ENCODE peak calls at places on chromosomes 3 and 15, in seven cellular contexts. C is fibroblast of the aortic adventitia, P is esophagus muscularis mucosa, O is RWPE1, U is GM12865, V is brain microvascular endothelial cell, K is A549. W is an unnamed sample.

GRCh38 chr3:177308911-177309310 is 111.6 kb upstream of the TBL1XR1 start:
- DNase-seq in U (no peak), V (no peak), K (no peak), P (no peak), C (no peak), O (no peak), W (no peak)

GRCh38 chr15:51288143-51289065 is 50.0 kb downstream of the CYP19A1 start:
- DNase-seq in C (peak; percentile 34), P (no peak), K (no peak), O (no peak), V (no peak), U (no peak), W (no peak)

GRCh38 chr15:61266916-61267315 is 37.8 kb upstream of the RORA start:
- DNase-seq in P (no peak), U (no peak), K (no peak), V (no peak), O (no peak), C (no peak), W (no peak)

GRCh38 chr3:71104090-71104489 is 479.4 kb downstream of the FOXP1 start:
- DNase-seq in K (no peak), V (peak; percentile 84), C (peak; percentile 88), P (no peak), O (no peak), U (no peak), W (no peak)

GRCh38 chr3:53134631-53135232 is 4.5 kb upstream of the RFT1 start:
- DNase-seq in O (peak; percentile 64), P (no peak), K (peak; percentile 76), V (peak; percentile 59), C (peak; percentile 72), U (peak; percentile 87), W (no peak)

GRCh38 chr3:41199866-41200668 is 762 bp downstream of the CTNNB1 start:
- DNase-seq in K (peak; percentile 33), U (peak; percentile 62), O (peak; percentile 16), C (peak; percentile 33), P (no peak), V (no peak), W (no peak)

GRCh38 chr3:13379191-13379830 is 40.8 kb downstream of the NUP210 start:
- DNase-seq in O (peak; percentile 5), C (peak; percentile 74), K (no peak), V (peak; percentile 77), P (no peak), U (no peak), W (no peak)

GRCh38 chr3:141680620-141681389 is 57.3 kb upstream of the RNF7 start:
- DNase-seq in C (peak; percentile 59), P (peak; percentile 53), V (peak; percentile 43), K (no peak), U (no peak), O (peak; percentile 68), W (no peak)

GRCh38 chr15:74867562-74868458 is 5.4 kb downstream of the SCAMP2 start:
- DNase-seq in K (no peak), O (no peak), C (no peak), U (no peak), P (no peak), V (no peak), W (no peak)

GRCh38 chr3:85710490-85710889 is 751.7 kb downstream of the CADM2 start:
- DNase-seq in K (no peak), C (no peak), V (no peak), O (peak; percentile 17), U (no peak), P (no peak), W (no peak)

GRCh38 chr15:61389334-61390028 is 160.4 kb upstream of the RORA start:
- DNase-seq in V (no peak), P (no peak), K (no peak), U (no peak), C (no peak), O (no peak), W (no peak)

GRCh38 chr15:64464271-64465005 is 4.1 kb downstream of the ZNF609 start:
- DNase-seq in P (no peak), C (peak; percentile 57), O (no peak), U (no peak), V (no peak), K (no peak), W (no peak)

GRCh38 chr3:64824281-64824980 is 136.6 kb upstream of the ADAMTS9 start:
- DNase-seq in V (peak; percentile 62), P (no peak), K (no peak), C (peak; percentile 4), U (no peak), O (no peak), W (no peak)

GRCh38 chr15:99401971-99402732 is 150.9 kb downstream of the LRRC28 start:
- DNase-seq in U (no peak), O (no peak), C (peak; percentile 40), P (no peak), V (no peak), K (no peak), W (peak; percentile 69)

GRCh38 chr15:100349696-100350433 is 8.1 kb upstream of the ADAMTS17 start:
- DNase-seq in P (peak; percentile 98), U (peak; percentile 85), O (peak; percentile 89), C (peak; percentile 84), V (peak; percentile 80), K (peak; percentile 96), W (no peak)

GRCh38 chr15:45635191-45635638 is 386 bp downstream of the SQOR start:
- DNase-seq in K (peak; percentile 36), C (peak; percentile 28), V (no peak), O (no peak), U (peak; percentile 82), P (peak; percentile 95), W (no peak)
- TF ChIP-seq CTCF in K (peak; percentile 41), C (peak; percentile 53), V (peak; percentile 64), O (peak; percentile 78), U (peak; percentile 64), P (peak; percentile 59), W (peak; percentile 77)

GRCh38 chr3:46438831-46439230 is 25.9 kb downstream of the LTF start:
- DNase-seq in C (no peak), K (no peak), P (no peak), O (no peak), U (no peak), V (no peak), W (no peak)

GRCh38 chr3:46440531-46441294 is 24.0 kb downstream of the LTF start:
- DNase-seq in K (no peak), P (no peak), U (peak; percentile 82), O (no peak), C (no peak), V (no peak), W (no peak)

GRCh38 chr3:46448721-46449120 is 16.0 kb downstream of the LTF start:
- DNase-seq in P (no peak), K (no peak), V (no peak), C (no peak), U (no peak), O (no peak), W (no peak)

GRCh38 chr3:46447535-46447934 is 17.2 kb downstream of the LTF start:
- DNase-seq in K (no peak), P (no peak), U (no peak), O (no peak), V (no peak), C (no peak), W (no peak)

GRCh38 chr3:46442591-46443530 is 21.8 kb downstream of the LTF start:
- DNase-seq in V (peak; percentile 19), U (peak; percentile 56), K (peak; percentile 28), C (peak; percentile 64), O (peak; percentile 37), P (no peak), W (no peak)
- TF ChIP-seq CTCF in V (peak; percentile 65), U (peak; percentile 53), K (peak; percentile 63), C (peak; percentile 65), O (peak; percentile 68), P (peak; percentile 75), W (peak; percentile 79)

GRCh38 chr15:78284758-78285157 is 14.7 kb downstream of the SKIC8 start:
- DNase-seq in O (no peak), U (no peak), K (no peak), V (no peak), P (no peak), C (no peak), W (no peak)
- TF ChIP-seq CTCF in O (no peak), U (no peak), K (no peak), V (peak; percentile 47), P (no peak), C (no peak), W (peak; percentile 30)

GRCh38 chr3:183178833-183179549 is 16.5 kb upstream of the LAMP3 start:
- DNase-seq in O (peak; percentile 65), P (no peak), U (peak; percentile 32), K (peak; percentile 36), V (peak; percentile 28), C (peak; percentile 23), W (no peak)
- TF ChIP-seq CTCF in O (peak; percentile 37), P (no peak), U (peak; percentile 17), K (peak; percentile 21), V (peak; percentile 12), C (no peak), W (peak; percentile 67)

DNA sequence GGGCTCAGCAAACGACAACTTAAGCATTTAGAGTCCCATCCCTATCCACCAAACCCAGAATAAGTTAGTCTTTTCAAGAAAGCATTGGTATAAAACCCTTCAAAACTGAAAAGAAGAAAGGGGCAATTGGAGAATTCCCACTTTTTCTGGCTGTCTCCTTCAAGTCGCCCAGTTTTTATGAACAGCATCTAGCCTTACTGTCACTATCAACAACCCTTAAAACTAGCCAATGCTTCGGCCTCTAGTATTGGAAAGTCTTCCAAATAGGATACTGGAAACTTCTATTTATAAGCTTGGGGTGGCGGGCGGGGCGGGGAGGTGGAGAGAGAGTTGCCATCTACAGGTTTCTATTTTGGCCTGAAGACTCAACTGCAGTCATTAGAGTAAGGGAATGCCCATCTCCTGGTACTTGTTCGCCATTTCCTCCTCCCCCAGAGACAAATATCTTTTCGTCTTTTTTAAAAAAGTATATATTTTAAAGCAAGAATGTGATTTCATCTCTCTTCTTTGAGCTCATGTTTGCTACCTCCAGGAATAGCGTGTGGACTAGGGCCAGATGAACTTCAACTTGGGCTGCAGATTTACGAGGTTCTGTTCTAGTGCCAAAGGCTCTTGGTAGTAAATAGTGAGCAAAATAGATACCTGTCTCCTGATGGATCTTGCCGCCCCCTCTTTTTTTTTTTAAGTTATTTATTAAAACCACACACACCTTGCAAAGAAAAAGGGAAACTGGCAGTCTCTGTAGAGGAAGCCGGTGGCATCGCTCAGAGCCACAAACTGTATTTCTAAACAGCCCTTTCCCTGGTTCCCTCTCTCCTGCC is 2.7 kb downstream of the BCL6 start:
- DNase-seq in V (no peak), C (peak; percentile 82), O (peak; percentile 23), U (no peak), P (no peak), K (no peak), W (no peak)
- TF ChIP-seq CTCF in V (no peak), C (no peak), O (peak; percentile 44), U (no peak), P (no peak), K (no peak), W (peak; percentile 7)

DNA sequence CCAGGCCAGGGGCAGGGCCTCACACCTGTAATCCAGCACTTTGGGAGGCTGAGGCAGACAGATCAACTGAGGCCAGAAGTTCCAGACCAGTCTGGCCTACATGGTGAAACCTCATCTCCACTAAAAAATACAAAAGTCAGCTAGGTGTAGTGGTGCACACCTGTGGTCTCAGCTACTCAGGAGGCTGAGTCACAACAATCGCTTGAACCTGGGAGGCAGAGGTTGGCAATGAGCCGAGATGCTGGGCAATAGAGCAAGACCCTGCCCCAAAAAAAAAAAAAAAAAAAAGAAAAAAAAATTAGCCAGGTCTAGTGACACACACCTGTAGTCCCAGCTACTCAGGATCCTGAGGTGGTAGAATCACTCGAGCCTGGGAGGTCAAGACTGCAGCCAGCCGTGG is 18.8 kb downstream of the MYO9A start:
- DNase-seq in P (no peak), V (no peak), C (no peak), U (no peak), K (no peak), O (no peak), W (no peak)
- TF ChIP-seq CTCF in P (no peak), V (no peak), C (no peak), U (no peak), K (no peak), O (no peak), W (no peak)